ENCODE peak calls at places on chromosome 18, in four cellular contexts. One of them, this sample, is unnamed.

GRCh38 chr18:73461780-73462059 is 593.9 kb upstream of the NETO1 start:
- DNase-seq in Karpas-422: no peak
- DNase-seq in hepatocyte: no peak
- DNase-seq in NCI-H345: no peak
- DNase-seq in this sample: no peak

GRCh38 chr18:8726281-8726680 is 20.9 kb downstream of the MTCL1 start:
- DNase-seq in hepatocyte: no peak
- DNase-seq in NCI-H345: no peak
- DNase-seq in Karpas-422: no peak
- DNase-seq in this sample: no peak

GRCh38 chr18:36831139-36831538 is 2.2 kb downstream of the KIAA1328 start:
- DNase-seq in NCI-H345: no peak
- DNase-seq in Karpas-422: peak
- DNase-seq in hepatocyte: no peak
- DNase-seq in this sample: no peak

GRCh38 chr18:10560457-10561045 is 34.7 kb downstream of the NAPG start:
- DNase-seq in NCI-H345: peak
- DNase-seq in Karpas-422: peak
- DNase-seq in hepatocyte: peak
- DNase-seq in this sample: peak

GRCh38 chr18:57294547-57294946 is 57.8 kb upstream of the ST8SIA3 start:
- DNase-seq in hepatocyte: no peak
- DNase-seq in NCI-H345: no peak
- DNase-seq in Karpas-422: no peak
- DNase-seq in this sample: no peak

GRCh38 chr18:10928971-10929373 is 220.4 kb downstream of the PIEZO2 start:
- DNase-seq in Karpas-422: no peak
- DNase-seq in hepatocyte: no peak
- DNase-seq in NCI-H345: no peak
- DNase-seq in this sample: no peak

GRCh38 chr18:35811896-35812295 is 160.6 kb upstream of the RMP24 start:
- DNase-seq in NCI-H345: no peak
- DNase-seq in Karpas-422: no peak
- DNase-seq in hepatocyte: no peak
- DNase-seq in this sample: no peak

GRCh38 chr18:3966985-3967856 is 487.9 kb downstream of the DLGAP1 start:
- DNase-seq in hepatocyte: peak
- DNase-seq in Karpas-422: no peak
- DNase-seq in NCI-H345: no peak
- DNase-seq in this sample: no peak

GRCh38 chr18:3233004-3233403 is 13.2 kb upstream of the MYOM1 start:
- DNase-seq in NCI-H345: no peak
- DNase-seq in Karpas-422: no peak
- DNase-seq in hepatocyte: no peak
- DNase-seq in this sample: no peak

GRCh38 chr18:62788891-62789290 is 73.5 kb downstream of the PHLPP1 start:
- DNase-seq in Karpas-422: no peak
- DNase-seq in hepatocyte: peak
- DNase-seq in NCI-H345: peak
- DNase-seq in this sample: no peak

GRCh38 chr18:61901334-61901986 is 8.7 kb upstream of the RNF152 start:
- DNase-seq in hepatocyte: peak
- DNase-seq in NCI-H345: peak
- DNase-seq in Karpas-422: peak
- DNase-seq in this sample: no peak

GRCh38 chr18:59639821-59640220 is 57.4 kb downstream of the CCBE1 start:
- DNase-seq in Karpas-422: no peak
- DNase-seq in hepatocyte: no peak
- DNase-seq in NCI-H345: no peak
- DNase-seq in this sample: no peak

GRCh38 chr18:63376493-63377053 is 9.6 kb upstream of the KDSR start:
- DNase-seq in NCI-H345: no peak
- DNase-seq in Karpas-422: no peak
- DNase-seq in hepatocyte: no peak
- DNase-seq in this sample: no peak

GRCh38 chr18:77572537-77572936 is 322.9 kb downstream of the GALR1 start:
- DNase-seq in Karpas-422: no peak
- DNase-seq in hepatocyte: no peak
- DNase-seq in NCI-H345: no peak
- DNase-seq in this sample: no peak

GRCh38 chr18:79566841-79567370 is 112.7 kb upstream of the CTDP1 start:
- DNase-seq in Karpas-422: no peak
- DNase-seq in NCI-H345: no peak
- DNase-seq in hepatocyte: no peak
- DNase-seq in this sample: no peak

GRCh38 chr18:2301316-2301715 is 270.0 kb downstream of the METTL4 start:
- DNase-seq in Karpas-422: no peak
- DNase-seq in NCI-H345: no peak
- DNase-seq in hepatocyte: no peak
- DNase-seq in this sample: no peak

GRCh38 chr18:6203791-6204190 is 210.9 kb downstream of the L3MBTL4 start:
- DNase-seq in hepatocyte: no peak
- DNase-seq in NCI-H345: peak
- DNase-seq in Karpas-422: no peak
- DNase-seq in this sample: no peak

GRCh38 chr18:54163458-54163857 is 61.0 kb downstream of the MBD2 start:
- DNase-seq in Karpas-422: no peak
- DNase-seq in hepatocyte: no peak
- DNase-seq in NCI-H345: no peak
- DNase-seq in this sample: no peak

GRCh38 chr18:31648966-31649429 is 35.4 kb downstream of the B4GALT6 start:
- DNase-seq in NCI-H345: no peak
- DNase-seq in hepatocyte: peak
- DNase-seq in Karpas-422: no peak
- DNase-seq in this sample: peak

GRCh38 chr18:62802523-62802922 is 87.2 kb downstream of the PHLPP1 start:
- DNase-seq in Karpas-422: no peak
- DNase-seq in hepatocyte: no peak
- DNase-seq in NCI-H345: no peak
- DNase-seq in this sample: no peak

GRCh38 chr18:55381277-55381676 is 206.7 kb downstream of the TCF4 start:
- DNase-seq in NCI-H345: no peak
- DNase-seq in Karpas-422: no peak
- DNase-seq in hepatocyte: no peak
- DNase-seq in this sample: peak

GRCh38 chr18:30432349-30432748 is 610.2 kb downstream of the DSC3 start:
- DNase-seq in hepatocyte: no peak
- DNase-seq in Karpas-422: no peak
- DNase-seq in NCI-H345: no peak
- DNase-seq in this sample: no peak

GRCh38 chr18:4351005-4351404 is 104.1 kb downstream of the DLGAP1 start:
- DNase-seq in NCI-H345: no peak
- DNase-seq in hepatocyte: no peak
- DNase-seq in Karpas-422: no peak
- DNase-seq in this sample: no peak